ENCODE peak calls at places on chromosome 1, in six cellular contexts. One of them, this sample, is unnamed.

GRCh38 chr1:162470216-162470615 is 27.4 kb upstream of the UHMK1 start:
- DNase-seq in heart left ventricle: no peak
- DNase-seq in Caco-2: no peak
- DNase-seq in thyroid gland: no peak
- DNase-seq in psoas muscle: no peak
- DNase-seq in HFFc6: no peak
- DNase-seq in this sample: no peak

GRCh38 chr1:224497714-224498573 is 63.3 kb upstream of the WDR26 start:
- DNase-seq in thyroid gland: no peak
- DNase-seq in heart left ventricle: no peak
- DNase-seq in HFFc6: peak
- DNase-seq in psoas muscle: peak
- DNase-seq in Caco-2: no peak
- DNase-seq in this sample: no peak

GRCh38 chr1:231926340-231926739 is 299.8 kb downstream of the DISC1 start:
- DNase-seq in thyroid gland: no peak
- DNase-seq in HFFc6: no peak
- DNase-seq in heart left ventricle: no peak
- DNase-seq in Caco-2: no peak
- DNase-seq in psoas muscle: no peak
- DNase-seq in this sample: no peak

GRCh38 chr1:184883304-184883815 is 90.9 kb downstream of the NIBAN1 start:
- DNase-seq in psoas muscle: no peak
- DNase-seq in heart left ventricle: no peak
- DNase-seq in thyroid gland: no peak
- DNase-seq in HFFc6: no peak
- DNase-seq in Caco-2: no peak
- DNase-seq in this sample: no peak

GRCh38 chr1:57019240-57019805 is 53.5 kb upstream of the C8B start:
- DNase-seq in HFFc6: no peak
- DNase-seq in Caco-2: no peak
- DNase-seq in psoas muscle: no peak
- DNase-seq in thyroid gland: no peak
- DNase-seq in heart left ventricle: no peak
- DNase-seq in this sample: no peak

GRCh38 chr1:174165471-174166137 is 6.3 kb downstream of the RABGAP1L start:
- DNase-seq in heart left ventricle: no peak
- DNase-seq in psoas muscle: peak
- DNase-seq in HFFc6: no peak
- DNase-seq in Caco-2: no peak
- DNase-seq in thyroid gland: peak
- DNase-seq in this sample: no peak

GRCh38 chr1:155012052-155012546 is 9.5 kb downstream of the ZBTB7B start:
- DNase-seq in heart left ventricle: peak
- DNase-seq in thyroid gland: peak
- DNase-seq in HFFc6: peak
- DNase-seq in Caco-2: no peak
- DNase-seq in psoas muscle: peak
- DNase-seq in this sample: no peak

GRCh38 chr1:236895665-236896387 is 100.7 kb downstream of the MTR start:
- DNase-seq in HFFc6: no peak
- DNase-seq in heart left ventricle: no peak
- DNase-seq in Caco-2: no peak
- DNase-seq in psoas muscle: no peak
- DNase-seq in thyroid gland: no peak
- DNase-seq in this sample: no peak

GRCh38 chr1:243944429-243945160 is 94.6 kb upstream of the AKT3 start:
- DNase-seq in thyroid gland: peak
- DNase-seq in psoas muscle: no peak
- DNase-seq in heart left ventricle: no peak
- DNase-seq in HFFc6: peak
- DNase-seq in Caco-2: peak
- DNase-seq in this sample: no peak

GRCh38 chr1:217770895-217771294 is 139.8 kb downstream of the SPATA17 start:
- DNase-seq in heart left ventricle: no peak
- DNase-seq in HFFc6: no peak
- DNase-seq in psoas muscle: no peak
- DNase-seq in Caco-2: no peak
- DNase-seq in thyroid gland: no peak
- DNase-seq in this sample: no peak

GRCh38 chr1:234701737-234702341 is 91.9 kb upstream of the IRF2BP2 start:
- DNase-seq in Caco-2: no peak
- DNase-seq in thyroid gland: no peak
- DNase-seq in heart left ventricle: no peak
- DNase-seq in psoas muscle: no peak
- DNase-seq in HFFc6: no peak
- DNase-seq in this sample: no peak

GRCh38 chr1:202938287-202938925 is 11.4 kb upstream of the KLHL12 start:
- DNase-seq in psoas muscle: no peak
- DNase-seq in heart left ventricle: no peak
- DNase-seq in HFFc6: no peak
- DNase-seq in thyroid gland: no peak
- DNase-seq in Caco-2: no peak
- DNase-seq in this sample: no peak

GRCh38 chr1:114330451-114330983 is 176.8 kb upstream of the SYT6 start:
- DNase-seq in HFFc6: no peak
- DNase-seq in Caco-2: no peak
- DNase-seq in psoas muscle: no peak
- DNase-seq in heart left ventricle: no peak
- DNase-seq in thyroid gland: no peak
- DNase-seq in this sample: no peak

GRCh38 chr1:226322986-226323385 is 14.0 kb upstream of the LIN9 start:
- DNase-seq in psoas muscle: no peak
- DNase-seq in thyroid gland: no peak
- DNase-seq in HFFc6: no peak
- DNase-seq in Caco-2: no peak
- DNase-seq in heart left ventricle: no peak
- DNase-seq in this sample: no peak

GRCh38 chr1:51518730-51519047 is 377 bp downstream of the EPS15 start:
- DNase-seq in HFFc6: no peak
- DNase-seq in Caco-2: peak
- DNase-seq in heart left ventricle: peak
- DNase-seq in psoas muscle: peak
- DNase-seq in thyroid gland: peak
- DNase-seq in this sample: no peak

GRCh38 chr1:79110749-79111148 is 104.2 kb upstream of the ADGRL4 start:
- DNase-seq in heart left ventricle: no peak
- DNase-seq in psoas muscle: no peak
- DNase-seq in thyroid gland: no peak
- DNase-seq in Caco-2: no peak
- DNase-seq in HFFc6: no peak
- DNase-seq in this sample: no peak

GRCh38 chr1:165067829-165068228 is 288.7 kb downstream of the LMX1A start:
- DNase-seq in psoas muscle: no peak
- DNase-seq in HFFc6: no peak
- DNase-seq in Caco-2: no peak
- DNase-seq in heart left ventricle: no peak
- DNase-seq in thyroid gland: no peak
- DNase-seq in this sample: no peak

GRCh38 chr1:47782414-47783165 is 214.6 kb downstream of the TRABD2B start:
- DNase-seq in thyroid gland: no peak
- DNase-seq in HFFc6: no peak
- DNase-seq in Caco-2: no peak
- DNase-seq in psoas muscle: peak
- DNase-seq in heart left ventricle: no peak
- DNase-seq in this sample: no peak

GRCh38 chr1:94326329-94326728 is 88.9 kb upstream of the ARHGAP29 start:
- DNase-seq in heart left ventricle: no peak
- DNase-seq in Caco-2: no peak
- DNase-seq in HFFc6: no peak
- DNase-seq in psoas muscle: no peak
- DNase-seq in thyroid gland: no peak
- DNase-seq in this sample: no peak

GRCh38 chr1:241701483-241702290 is 49.6 kb downstream of the WDR64 start:
- DNase-seq in psoas muscle: no peak
- DNase-seq in HFFc6: no peak
- DNase-seq in heart left ventricle: no peak
- DNase-seq in thyroid gland: no peak
- DNase-seq in Caco-2: no peak
- DNase-seq in this sample: peak

GRCh38 chr1:59146651-59147358 is 150.1 kb upstream of the FGGY start:
- DNase-seq in Caco-2: peak
- DNase-seq in thyroid gland: peak
- DNase-seq in heart left ventricle: peak
- DNase-seq in psoas muscle: peak
- DNase-seq in HFFc6: no peak
- DNase-seq in this sample: no peak

GRCh38 chr1:174160109-174160473 is 771 bp downstream of the RABGAP1L start:
- DNase-seq in heart left ventricle: peak
- DNase-seq in thyroid gland: peak
- DNase-seq in Caco-2: peak
- DNase-seq in HFFc6: peak
- DNase-seq in psoas muscle: peak
- DNase-seq in this sample: no peak

GRCh38 chr1:100360790-100361232 is 8.5 kb downstream of the CDC14A start:
- DNase-seq in thyroid gland: peak
- DNase-seq in Caco-2: no peak
- DNase-seq in HFFc6: peak
- DNase-seq in psoas muscle: no peak
- DNase-seq in heart left ventricle: no peak
- DNase-seq in this sample: no peak

GRCh38 chr1:224175615-224176014 is 7.4 kb upstream of the DEGS1 start:
- DNase-seq in psoas muscle: peak
- DNase-seq in heart left ventricle: peak
- DNase-seq in thyroid gland: peak
- DNase-seq in Caco-2: peak
- DNase-seq in HFFc6: no peak
- DNase-seq in this sample: no peak

GRCh38 chr1:105891308-105891707 is 1165.2 kb upstream of the PRMT6 start:
- DNase-seq in psoas muscle: no peak
- DNase-seq in heart left ventricle: no peak
- DNase-seq in HFFc6: no peak
- DNase-seq in thyroid gland: no peak
- DNase-seq in Caco-2: no peak
- DNase-seq in this sample: no peak

DNA sequence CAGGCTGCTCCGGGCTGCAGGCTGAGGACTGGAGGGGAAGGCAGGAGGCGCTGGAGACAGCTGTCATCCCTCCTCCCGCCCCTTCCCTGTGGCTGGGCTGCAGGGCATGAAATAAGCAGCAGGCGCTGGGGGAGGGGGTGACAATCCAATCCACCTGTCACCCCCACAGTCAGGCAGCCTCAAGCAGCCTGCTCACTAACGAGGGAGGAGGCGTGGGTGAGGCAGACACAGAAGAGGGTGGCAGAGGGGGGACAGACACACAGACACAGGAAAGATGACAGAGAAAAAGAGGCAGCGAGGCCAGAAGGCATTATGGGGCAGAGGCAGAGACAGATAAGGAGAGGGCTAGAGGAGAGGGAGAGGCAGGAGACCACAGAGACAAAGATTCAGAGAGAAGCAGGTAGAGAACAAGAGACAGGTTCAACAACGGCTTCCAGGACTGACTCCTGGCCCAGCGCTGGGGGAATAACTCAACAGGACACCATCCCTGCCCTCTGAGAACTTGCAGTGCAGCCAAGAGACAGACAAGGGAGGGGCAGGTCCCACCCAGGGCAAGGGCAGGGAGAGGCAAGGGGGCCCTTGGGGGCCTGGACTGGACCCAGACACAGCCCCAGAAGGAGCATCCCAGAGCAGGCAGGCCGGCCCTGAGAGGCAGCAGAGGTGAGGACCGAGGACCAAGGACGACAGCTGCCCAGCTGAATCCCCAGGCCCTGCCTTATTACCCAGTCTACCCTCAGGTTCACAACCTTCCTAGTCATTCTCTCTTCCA is 11.2 kb downstream of the MEF2D start:
- DNase-seq in heart left ventricle: peak
- DNase-seq in psoas muscle: peak
- DNase-seq in HFFc6: no peak
- DNase-seq in thyroid gland: peak
- DNase-seq in Caco-2: no peak
- DNase-seq in this sample: no peak
- TF ChIP-seq CTCF in heart left ventricle: peak
- TF ChIP-seq CTCF in psoas muscle: peak
- TF ChIP-seq CTCF in HFFc6: peak
- TF ChIP-seq CTCF in thyroid gland: no peak
- TF ChIP-seq CTCF in Caco-2: no peak
- TF ChIP-seq CTCF in this sample: peak

DNA sequence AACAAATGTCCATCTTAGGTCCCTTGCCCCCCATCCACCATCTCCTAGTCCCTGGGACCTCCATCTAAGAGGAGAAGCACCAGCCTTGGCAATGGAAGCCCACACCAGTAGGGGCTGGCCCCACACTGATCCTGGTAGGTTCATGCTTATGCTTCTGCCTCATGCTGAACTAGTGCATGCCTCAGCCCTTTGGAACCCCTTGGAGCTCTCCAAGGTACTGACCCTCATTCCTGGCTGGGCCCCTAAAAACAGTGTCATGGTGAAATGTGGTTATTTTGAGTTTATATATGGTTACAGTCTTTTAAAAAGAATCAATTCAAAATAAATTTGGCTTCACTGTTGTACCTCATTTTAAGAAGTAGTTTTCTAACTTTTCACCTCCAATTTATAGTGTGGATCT is 108.3 kb downstream of the HIVEP3 start:
- DNase-seq in thyroid gland: peak
- DNase-seq in HFFc6: peak
- DNase-seq in heart left ventricle: no peak
- DNase-seq in psoas muscle: no peak
- DNase-seq in Caco-2: peak
- DNase-seq in this sample: no peak
- TF ChIP-seq CTCF in thyroid gland: no peak
- TF ChIP-seq CTCF in HFFc6: no peak
- TF ChIP-seq CTCF in heart left ventricle: no peak
- TF ChIP-seq CTCF in psoas muscle: no peak
- TF ChIP-seq CTCF in Caco-2: no peak
- TF ChIP-seq CTCF in this sample: no peak

GRCh38 chr1:18926315-18927081 is 24.1 kb upstream of the ALDH4A1 start:
- DNase-seq in thyroid gland: peak
- DNase-seq in Caco-2: no peak
- DNase-seq in heart left ventricle: peak
- DNase-seq in psoas muscle: peak
- DNase-seq in HFFc6: peak
- DNase-seq in this sample: no peak
- TF ChIP-seq CTCF in thyroid gland: no peak
- TF ChIP-seq CTCF in Caco-2: no peak
- TF ChIP-seq CTCF in heart left ventricle: no peak
- TF ChIP-seq CTCF in psoas muscle: no peak
- TF ChIP-seq CTCF in HFFc6: no peak
- TF ChIP-seq CTCF in this sample: no peak

GRCh38 chr1:103108525-103109150 is 316 bp upstream of the COL11A1 start:
- DNase-seq in thyroid gland: peak
- DNase-seq in psoas muscle: peak
- DNase-seq in heart left ventricle: peak
- DNase-seq in Caco-2: no peak
- DNase-seq in HFFc6: peak
- DNase-seq in this sample: no peak

GRCh38 chr1:103110701-103111100 is 2.4 kb upstream of the COL11A1 start:
- DNase-seq in Caco-2: no peak
- DNase-seq in heart left ventricle: no peak
- DNase-seq in psoas muscle: no peak
- DNase-seq in thyroid gland: no peak
- DNase-seq in HFFc6: no peak
- DNase-seq in this sample: no peak

GRCh38 chr1:103109291-103109920 is 1.1 kb upstream of the COL11A1 start:
- DNase-seq in thyroid gland: no peak
- DNase-seq in psoas muscle: no peak
- DNase-seq in heart left ventricle: peak
- DNase-seq in HFFc6: no peak
- DNase-seq in Caco-2: no peak
- DNase-seq in this sample: no peak

GRCh38 chr1:103107696-103108524 is at the start of gene COL11A1:
- DNase-seq in psoas muscle: no peak
- DNase-seq in HFFc6: peak
- DNase-seq in Caco-2: no peak
- DNase-seq in heart left ventricle: no peak
- DNase-seq in thyroid gland: no peak
- DNase-seq in this sample: no peak

GRCh38 chr1:103106426-103107321 is 1.6 kb downstream of the COL11A1 start:
- DNase-seq in HFFc6: peak
- DNase-seq in heart left ventricle: no peak
- DNase-seq in Caco-2: peak
- DNase-seq in thyroid gland: peak
- DNase-seq in psoas muscle: peak
- DNase-seq in this sample: no peak
- TF ChIP-seq CTCF in HFFc6: peak
- TF ChIP-seq CTCF in heart left ventricle: peak
- TF ChIP-seq CTCF in Caco-2: peak
- TF ChIP-seq CTCF in thyroid gland: no peak
- TF ChIP-seq CTCF in psoas muscle: peak
- TF ChIP-seq CTCF in this sample: peak